ENCODE peak calls at places on chromosomes 6 and 20, in six cellular contexts. U, P, O, Y, Q and F are unnamed samples.

GRCh38 chr6:88749849-88750248 is 213.6 kb downstream of the RNGTT start:
- DNase-seq in U (no peak), P (no peak), O (no peak), Y (no peak), Q (no peak), F (no peak)

GRCh38 chr6:62891065-62891647 is 320.1 kb upstream of the FKBP1C start:
- DNase-seq in U (no peak), P (no peak), O (no peak), Y (no peak), Q (no peak), F (no peak)

GRCh38 chr6:163585932-163586437 is 171.5 kb downstream of the QKI start:
- DNase-seq in U (no peak), P (peak), O (peak), Y (peak), Q (peak), F (peak)

GRCh38 chr6:114131943-114132342 is 161.0 kb upstream of the HDAC2 start:
- DNase-seq in U (no peak), P (no peak), O (no peak), Y (no peak), Q (no peak), F (no peak)

GRCh38 chr6:715709-716450 is 22.9 kb upstream of the EXOC2 start:
- DNase-seq in U (no peak), P (no peak), O (no peak), Y (no peak), Q (no peak), F (no peak)

GRCh38 chr6:170449835-170450753 is 103.0 kb downstream of the PSMB1 start:
- DNase-seq in U (no peak), P (no peak), O (no peak), Y (no peak), Q (no peak), F (no peak)

GRCh38 chr6:9064156-9064555 is 628.8 kb upstream of the SLC35B3 start:
- DNase-seq in U (no peak), P (no peak), O (no peak), Y (no peak), Q (no peak), F (no peak)

GRCh38 chr6:157860505-157860991 is 37.5 kb downstream of the SNX9 start:
- DNase-seq in U (no peak), P (no peak), O (no peak), Y (no peak), Q (no peak), F (no peak)

GRCh38 chr20:21981607-21982344 is 276.3 kb downstream of the PAX1 start:
- DNase-seq in U (no peak), P (no peak), O (peak), Y (no peak), Q (no peak), F (no peak)

GRCh38 chr6:795046-795445 is 102.1 kb upstream of the EXOC2 start:
- DNase-seq in U (no peak), P (no peak), O (no peak), Y (no peak), Q (no peak), F (no peak)

GRCh38 chr6:7652957-7653356 is 63.0 kb downstream of the SNRNP48 start:
- DNase-seq in U (no peak), P (no peak), O (no peak), Y (no peak), Q (no peak), F (no peak)

GRCh38 chr6:36345681-36346417 is 9.2 kb upstream of the BNIP5 start:
- DNase-seq in U (no peak), P (no peak), O (no peak), Y (no peak), Q (no peak), F (no peak)

GRCh38 chr6:68059894-68060293 is 575.2 kb upstream of the ADGRB3 start:
- DNase-seq in U (no peak), P (no peak), O (no peak), Y (no peak), Q (no peak), F (no peak)

GRCh38 chr6:158793432-158793831 is 25.7 kb downstream of the EZR start:
- DNase-seq in U (no peak), P (no peak), O (no peak), Y (no peak), Q (no peak), F (peak)

GRCh38 chr6:105499928-105500327 is 97.0 kb upstream of the PREP start:
- DNase-seq in U (no peak), P (no peak), O (no peak), Y (no peak), Q (no peak), F (no peak)

GRCh38 chr20:50690979-50691584 is at the start of gene RIPOR3:
- DNase-seq in U (no peak), P (peak), O (no peak), Y (peak), Q (peak), F (no peak)

GRCh38 chr6:106005013-106005412 is 81.1 kb upstream of the PRDM1 start:
- DNase-seq in U (no peak), P (no peak), O (no peak), Y (no peak), Q (no peak), F (no peak)

GRCh38 chr20:17485017-17485416 is 46.2 kb downstream of the BFSP1 start:
- DNase-seq in U (no peak), P (no peak), O (no peak), Y (no peak), Q (no peak), F (no peak)

GRCh38 chr6:112683926-112684325 is 336.8 kb downstream of the RFPL4B start:
- DNase-seq in U (no peak), P (no peak), O (no peak), Y (no peak), Q (no peak), F (no peak)

GRCh38 chr6:29483735-29484134 is 4.0 kb downstream of the MAS1L start:
- DNase-seq in U (no peak), P (no peak), O (no peak), Y (no peak), Q (no peak), F (no peak)

GRCh38 chr6:110518281-110518623 is 41.8 kb upstream of the SLC22A16 start:
- DNase-seq in U (no peak), P (no peak), O (no peak), Y (no peak), Q (no peak), F (no peak)

GRCh38 chr6:99348823-99349619 is 453 bp downstream of the FAXC start:
- DNase-seq in U (no peak), P (peak), O (no peak), Y (peak), Q (no peak), F (no peak)

GRCh38 chr6:26420607-26421235 is 18.6 kb downstream of the BTN3A1 start:
- DNase-seq in U (no peak), P (no peak), O (no peak), Y (no peak), Q (no peak), F (peak)

GRCh38 chr6:6227896-6228295 is 92.6 kb downstream of the F13A1 start:
- DNase-seq in U (no peak), P (no peak), O (no peak), Y (no peak), Q (no peak), F (no peak)

GRCh38 chr20:22974354-22974753 is 60.8 kb upstream of the SSTR4 start:
- DNase-seq in U (no peak), P (no peak), O (no peak), Y (no peak), Q (no peak), F (peak)

GRCh38 chr6:38822963-38823362 is 107.9 kb downstream of the DNAH8 start:
- DNase-seq in U (no peak), P (no peak), O (no peak), Y (no peak), Q (no peak), F (no peak)

GRCh38 chr20:33781945-33782344 is 29.2 kb upstream of the CHMP4B start:
- DNase-seq in U (no peak), P (no peak), O (no peak), Y (no peak), Q (no peak), F (no peak)

GRCh38 chr20:34948030-34948429 is 7.6 kb downstream of the GSS start:
- DNase-seq in U (no peak), P (no peak), O (no peak), Y (no peak), Q (no peak), F (peak)

GRCh38 chr6:96002576-96002910 is 13.2 kb upstream of the FUT9 start:
- DNase-seq in U (no peak), P (no peak), O (no peak), Y (no peak), Q (no peak), F (no peak)

GRCh38 chr6:3788408-3789017 is 37.0 kb upstream of the PXDC1 start:
- DNase-seq in U (no peak), P (no peak), O (no peak), Y (no peak), Q (no peak), F (no peak)

GRCh38 chr6:106964954-106965353 is 9.6 kb downstream of the CD24 start:
- DNase-seq in U (no peak), P (no peak), O (no peak), Y (no peak), Q (no peak), F (no peak)

GRCh38 chr20:7966176-7966575 is 25.9 kb upstream of the HAO1 start:
- DNase-seq in U (no peak), P (no peak), O (no peak), Y (no peak), Q (no peak), F (no peak)

DNA sequence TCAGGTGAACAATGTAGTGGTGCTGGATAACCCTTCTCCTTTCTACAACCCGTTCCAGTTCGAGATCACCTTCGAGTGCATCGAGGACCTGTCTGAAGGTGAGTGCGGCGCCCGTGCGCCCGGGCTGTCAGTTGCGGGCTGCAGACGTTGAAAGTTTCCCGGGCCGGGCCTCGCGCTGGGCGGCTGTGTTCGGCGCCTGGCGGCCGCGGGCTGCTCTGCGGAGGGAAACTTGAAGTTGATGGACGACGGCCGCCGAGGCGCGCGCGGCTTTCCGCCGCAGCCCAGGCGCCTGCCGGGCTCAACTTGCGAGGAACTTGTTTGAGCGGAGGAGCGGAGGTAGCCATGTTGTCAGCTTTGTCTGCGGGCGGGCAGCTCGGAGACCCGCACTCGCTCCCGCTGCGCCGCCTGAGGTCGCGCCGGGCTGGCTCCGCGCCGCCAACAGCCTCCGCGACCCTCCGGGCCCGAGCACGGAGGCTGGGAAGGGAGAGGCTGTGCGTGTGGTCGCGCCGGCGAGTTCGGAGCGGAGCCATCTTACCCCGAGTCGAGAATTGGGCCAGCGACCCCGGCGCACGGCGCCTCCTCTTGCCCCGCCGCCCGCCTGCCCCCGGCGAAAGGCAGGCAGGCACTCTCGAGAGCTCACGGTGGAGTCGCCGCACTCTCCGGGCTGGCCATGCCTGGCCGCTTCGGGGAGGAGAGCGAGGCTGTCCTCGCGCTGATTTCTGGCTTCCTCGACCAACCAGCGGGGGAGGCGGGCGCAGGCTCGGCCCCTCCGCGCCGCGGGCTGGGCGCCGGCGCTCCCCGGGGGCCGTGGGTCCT is 681 bp downstream of the ASF1A start:
- DNase-seq in U (peak), P (peak), O (peak), Y (peak), Q (peak), F (peak)
- TF ChIP-seq POLR2A in U (peak), P (no peak), O (no peak), Y (peak), Q (no peak), F (peak)

GRCh38 chr6:21595265-21595950 is 1.9 kb downstream of the SOX4 start:
- DNase-seq in U (peak), P (peak), O (peak), Y (peak), Q (peak), F (no peak)
- TF ChIP-seq POLR2A in U (peak), P (no peak), O (no peak), Y (no peak), Q (no peak), F (no peak)

GRCh38 chr20:47576516-47577033 is 74.9 kb downstream of the NCOA3 start:
- DNase-seq in U (no peak), P (no peak), O (peak), Y (peak), Q (peak), F (peak)
- TF ChIP-seq POLR2A in U (no peak), P (no peak), O (no peak), Y (no peak), Q (no peak), F (no peak)

GRCh38 chr6:87682310-87682709 is 19.7 kb downstream of the AKIRIN2 start:
- DNase-seq in U (no peak), P (no peak), O (no peak), Y (no peak), Q (no peak), F (no peak)
- TF ChIP-seq POLR2A in U (no peak), P (no peak), O (no peak), Y (no peak), Q (no peak), F (no peak)

DNA sequence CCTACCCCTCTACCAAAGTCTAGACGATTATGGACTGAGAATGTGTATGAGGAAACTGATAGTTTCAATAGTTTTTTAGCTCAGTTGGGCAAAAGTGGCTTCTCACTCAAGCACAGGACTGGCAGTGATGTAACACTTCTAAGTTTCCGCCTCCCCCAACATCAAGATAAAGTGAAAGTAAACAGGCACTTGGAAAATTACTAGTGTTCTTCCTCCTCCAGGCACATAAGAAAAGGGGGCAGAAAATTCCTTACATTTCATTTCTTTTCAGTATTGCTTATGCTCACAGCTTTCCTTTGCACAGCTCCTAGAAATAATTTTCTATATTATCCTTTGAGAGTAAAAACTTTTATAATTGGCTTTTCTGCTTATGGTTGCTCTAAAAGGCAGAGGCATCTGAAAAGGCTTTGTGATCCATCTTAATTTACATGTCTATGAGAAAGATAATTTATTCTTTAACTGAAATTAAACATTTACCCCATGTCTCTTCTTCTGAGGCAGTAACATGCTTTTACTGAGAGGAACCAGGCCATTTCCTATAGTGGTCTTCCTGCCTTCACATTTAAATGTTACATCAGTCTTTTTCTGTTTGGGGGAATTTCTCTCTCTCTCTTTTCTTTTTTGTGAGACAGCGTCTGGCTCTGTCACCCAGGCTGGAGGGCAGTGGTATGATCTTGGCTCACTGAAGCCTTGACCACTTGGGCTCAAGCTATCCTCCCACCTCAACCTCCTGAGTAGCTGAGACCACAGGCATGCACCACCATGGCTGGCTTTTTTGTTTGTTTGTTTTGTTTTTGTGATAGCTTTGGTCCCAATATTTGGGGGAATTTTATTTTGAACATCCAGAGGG is 65.0 kb upstream of the EEF1A1 start:
- DNase-seq in U (no peak), P (no peak), O (peak), Y (peak), Q (peak), F (peak)
- TF ChIP-seq POLR2A in U (peak), P (no peak), O (no peak), Y (no peak), Q (no peak), F (peak)

GRCh38 chr20:37095609-37096414 is at the start of gene RBL1:
- DNase-seq in U (peak), P (peak), O (peak), Y (peak), Q (peak), F (peak)
- TF ChIP-seq POLR2A in U (peak), P (no peak), O (no peak), Y (peak), Q (no peak), F (peak)